ENCODE peak calls at places on chromosomes 13 and 19, in eight cellular contexts. P is heart right ventricle, M is neural progenitor cell, R is body of pancreas, L is adrenal gland, G is upper lobe of right lung, A is psoas muscle, K is uterus. S is an unnamed sample.

GRCh38 chr19:10683064-10683426 is 18.2 kb upstream of the QTRT1 start:
- DNase-seq in P (no peak), M (no peak), R (no peak), L (no peak), G (no peak), A (no peak), K (no peak), S (no peak)

GRCh38 chr13:110913322-110913721 is 1.5 kb downstream of the ANKRD10 start:
- DNase-seq in P (no peak), M (peak; percentile 18), R (peak; percentile 62), L (no peak), G (no peak), A (no peak), K (no peak), S (no peak)

GRCh38 chr13:31793246-31793645 is 53.9 kb downstream of the RXFP2 start:
- DNase-seq in P (no peak), M (no peak), R (no peak), L (no peak), G (no peak), A (no peak), K (no peak), S (no peak)

GRCh38 chr19:8145969-8146368 is 3.4 kb downstream of the FBN3 start:
- DNase-seq in P (no peak), M (peak; percentile 26), R (peak; percentile 75), L (no peak), G (peak; percentile 65), A (no peak), K (no peak), S (no peak)

GRCh38 chr13:99289674-99290337 is 17.4 kb downstream of the GPR183 start:
- DNase-seq in P (no peak), M (no peak), R (no peak), L (no peak), G (no peak), A (no peak), K (no peak), S (no peak)

GRCh38 chr13:111139452-111139851 is 24.3 kb downstream of the ARHGEF7 start:
- DNase-seq in P (no peak), M (no peak), R (no peak), L (no peak), G (no peak), A (no peak), K (no peak), S (no peak)

GRCh38 chr19:48635263-48635965 is 1.8 kb downstream of the DBP start:
- DNase-seq in P (peak; percentile 78), M (peak; percentile 90), R (peak; percentile 66), L (peak; percentile 81), G (peak; percentile 90), A (peak; percentile 88), K (peak; percentile 80), S (peak; percentile 90)

GRCh38 chr19:34189917-34190425 is 17.7 kb downstream of the LSM14A start:
- DNase-seq in P (no peak), M (no peak), R (no peak), L (no peak), G (no peak), A (no peak), K (no peak), S (no peak)

GRCh38 chr19:2049741-2050348 is 1.2 kb downstream of the MKNK2 start:
- DNase-seq in P (peak; percentile 81), M (peak; percentile 60), R (peak; percentile 96), L (peak; percentile 94), G (peak; percentile 94), A (peak; percentile 93), K (peak; percentile 80), S (peak; percentile 89)

GRCh38 chr13:105338044-105338443 is 1197.4 kb downstream of the EFNB2 start:
- DNase-seq in P (no peak), M (no peak), R (no peak), L (no peak), G (no peak), A (no peak), K (no peak), S (no peak)

GRCh38 chr13:93932901-93933300 is 546.6 kb downstream of the DCT start:
- DNase-seq in P (no peak), M (no peak), R (no peak), L (no peak), G (no peak), A (no peak), K (no peak), S (no peak)

GRCh38 chr13:21228738-21229137 is 52.3 kb downstream of the MRPL57 start:
- DNase-seq in P (no peak), M (no peak), R (no peak), L (no peak), G (no peak), A (no peak), K (no peak), S (no peak)

GRCh38 chr19:45862564-45863334 is at the start of gene SYMPK:
- DNase-seq in P (peak; percentile 99), M (peak; percentile 100), R (peak; percentile 99), L (peak; percentile 99), G (peak; percentile 99), A (peak; percentile 99), K (peak; percentile 98), S (peak; percentile 100)

GRCh38 chr13:31394491-31394890 is 194.7 kb downstream of the B3GLCT start:
- DNase-seq in P (no peak), M (no peak), R (no peak), L (no peak), G (no peak), A (no peak), K (no peak), S (no peak)

GRCh38 chr13:68905186-68905585 is 1202.4 kb upstream of the ATXN8OS start:
- DNase-seq in P (no peak), M (no peak), R (no peak), L (no peak), G (no peak), A (no peak), K (no peak), S (no peak)

GRCh38 chr13:32911506-32911905 is 104.7 kb upstream of the KL start:
- DNase-seq in P (no peak), M (peak; percentile 54), R (peak; percentile 9), L (peak; percentile 10), G (no peak), A (no peak), K (no peak), S (no peak)

GRCh38 chr19:49393871-49394270 is 5.8 kb downstream of the KASH5 start:
- DNase-seq in P (no peak), M (no peak), R (no peak), L (no peak), G (no peak), A (no peak), K (no peak), S (no peak)

GRCh38 chr13:26117620-26118019 is 65.8 kb upstream of the SHISA2 start:
- DNase-seq in P (no peak), M (no peak), R (no peak), L (no peak), G (no peak), A (no peak), K (no peak), S (no peak)

GRCh38 chr19:36418287-36419001 is at the start of gene ZFP82:
- DNase-seq in P (peak; percentile 86), M (peak; percentile 95), R (peak; percentile 69), L (peak; percentile 79), G (peak; percentile 91), A (peak; percentile 86), K (peak; percentile 77), S (peak; percentile 89)

GRCh38 chr13:111179908-111180756 is 65.0 kb downstream of the ARHGEF7 start:
- DNase-seq in P (no peak), M (no peak), R (no peak), L (no peak), G (no peak), A (no peak), K (no peak), S (no peak)

GRCh38 chr13:113393226-113393571 is 29.3 kb upstream of the GRTP1 start:
- DNase-seq in P (no peak), M (no peak), R (no peak), L (no peak), G (peak; percentile 59), A (no peak), K (no peak), S (peak; percentile 70)

GRCh38 chr13:113383089-113383488 is 19.2 kb upstream of the GRTP1 start:
- DNase-seq in P (no peak), M (no peak), R (no peak), L (no peak), G (no peak), A (no peak), K (no peak), S (no peak)

GRCh38 chr13:113390874-113391497 is 27.1 kb upstream of the GRTP1 start:
- DNase-seq in P (no peak), M (no peak), R (no peak), L (no peak), G (peak; percentile 23), A (no peak), K (no peak), S (no peak)

GRCh38 chr13:113387396-113387795 is 23.5 kb upstream of the GRTP1 start:
- DNase-seq in P (no peak), M (no peak), R (no peak), L (no peak), G (no peak), A (no peak), K (no peak), S (no peak)
- H3K9me3 ChIP-seq in P (no peaks in the 10 kb centered on the region), M (peaks cover 51% of the 10 kb centered on the region), R (peaks cover 4% of the 10 kb centered on the region), L (peaks cover 6% of the 10 kb centered on the region), G (no peaks in the 10 kb centered on the region), A (no peaks in the 10 kb centered on the region), K (no peaks in the 10 kb centered on the region), S (no peaks in the 10 kb centered on the region)

DNA sequence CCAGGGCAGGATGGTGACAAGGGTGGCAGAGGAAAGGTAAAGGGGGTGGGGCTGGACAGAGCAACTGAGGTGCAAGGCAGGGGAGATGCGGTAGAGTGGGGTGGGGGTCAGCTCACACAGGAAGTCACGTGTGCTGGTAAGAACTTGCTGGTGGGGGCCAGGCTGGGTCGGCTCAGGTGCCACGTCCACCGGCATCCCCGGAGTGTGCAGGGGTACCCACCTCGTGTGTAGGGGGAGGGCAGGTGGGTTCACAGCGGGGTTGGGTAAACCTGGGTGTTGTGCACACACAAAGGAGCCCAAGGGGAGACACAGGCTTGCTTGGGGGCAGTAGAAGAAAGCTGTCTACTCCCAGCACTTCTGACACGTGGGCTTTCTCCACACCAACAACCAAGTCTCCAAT is 2.9 kb downstream of the ZNF835 start:
- DNase-seq in P (no peak), M (no peak), R (no peak), L (no peak), G (peak; percentile 41), A (no peak), K (no peak), S (no peak)
- H3K36me3 ChIP-seq in P (peaks cover 12% of the 10 kb centered on the region), M (no peaks in the 10 kb centered on the region), R (no peaks in the 10 kb centered on the region), L (peaks cover 12% of the 10 kb centered on the region), G (no peaks in the 10 kb centered on the region), A (peaks cover 7% of the 10 kb centered on the region), K (no peaks in the 10 kb centered on the region), S (no peaks in the 10 kb centered on the region)

GRCh38 chr19:5738423-5738822 is 18.0 kb downstream of the CATSPERD start:
- DNase-seq in P (no peak), M (no peak), R (no peak), L (no peak), G (no peak), A (no peak), K (no peak), S (no peak)
- H3K4me3 ChIP-seq in P (no peak overlapping the region), M (no peak overlapping the region), R (no peak overlapping the region), L (no peak overlapping the region), G (no peak overlapping the region), A (no peak overlapping the region), K (no peak overlapping the region), S (no peak overlapping the region)

DNA sequence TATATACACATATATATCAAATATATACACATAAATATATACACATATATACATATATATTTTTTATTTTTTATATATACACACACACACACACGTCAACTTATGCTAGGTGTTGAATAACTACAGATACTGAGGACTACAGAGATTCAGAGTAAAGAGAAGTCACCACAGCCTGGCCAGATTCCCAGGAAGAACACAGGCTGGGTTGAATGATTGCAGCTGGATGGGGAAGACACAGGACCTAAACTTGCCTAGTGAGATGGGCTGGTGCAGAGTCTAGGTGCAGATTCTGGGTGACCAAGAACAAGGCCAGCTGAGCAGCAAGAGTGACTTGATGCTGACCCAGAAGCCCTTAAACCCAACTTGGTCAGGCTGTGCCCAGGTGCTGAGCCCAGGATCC is 241.3 kb downstream of the KCTD12 start:
- DNase-seq in P (no peak), M (no peak), R (no peak), L (no peak), G (no peak), A (no peak), K (peak; percentile 32), S (no peak)
- H3K9me3 ChIP-seq in P (no peaks in the 10 kb centered on the region), M (no peaks in the 10 kb centered on the region), R (no peaks in the 10 kb centered on the region), L (no peaks in the 10 kb centered on the region), G (no peaks in the 10 kb centered on the region), A (no peaks in the 10 kb centered on the region), K (no peaks in the 10 kb centered on the region), S (no peaks in the 10 kb centered on the region)

S was measured in aorta.